ENCODE peak calls at places on chromosomes 6 and 20, in four cellular contexts. H, Z, G and W are unnamed samples.

GRCh38 chr6:138864343-138864890 is 68.5 kb downstream of the ECT2L start:
- DNase-seq in Z (no peak), G (no peak), H (no peak), W (no peak)

GRCh38 chr6:33665957-33666356 is 44.8 kb downstream of the ITPR3 start:
- DNase-seq in G (no peak), H (no peak), Z (no peak), W (no peak)

GRCh38 chr6:166173292-166173951 is 5.8 kb upstream of the TBXT start:
- DNase-seq in G (no peak), H (peak), Z (no peak), W (no peak)

GRCh38 chr6:6006428-6007310 is at the start of gene NRN1:
- DNase-seq in Z (no peak), H (no peak), G (no peak), W (peak)

GRCh38 chr6:12931639-12932038 is 215.1 kb downstream of the PHACTR1 start:
- DNase-seq in G (no peak), H (no peak), Z (no peak), W (no peak)

GRCh38 chr6:166637001-166637400 is 9.9 kb upstream of the RPS6KA2 start:
- DNase-seq in Z (no peak), H (no peak), G (no peak), W (no peak)

GRCh38 chr6:56794421-56794820 is 151.7 kb upstream of the DST start:
- DNase-seq in G (no peak), Z (no peak), H (no peak), W (no peak)

GRCh38 chr6:3157151-3157933 is at the start of gene TUBB2A:
- DNase-seq in H (peak), Z (peak), G (peak), W (peak)

GRCh38 chr6:115643762-115644161 is 416.9 kb downstream of the FRK start:
- DNase-seq in G (no peak), H (peak), Z (no peak), W (no peak)

GRCh38 chr6:133131621-133132020 is 109.5 kb upstream of the EYA4 start:
- DNase-seq in H (no peak), G (no peak), Z (no peak), W (no peak)

GRCh38 chr6:90135672-90136071 is 161.0 kb downstream of the BACH2 start:
- DNase-seq in H (peak), Z (no peak), G (no peak), W (no peak)

GRCh38 chr6:157576621-157577390 is 195.8 kb downstream of the ZDHHC14 start:
- DNase-seq in H (no peak), G (no peak), Z (no peak), W (no peak)

GRCh38 chr6:87122477-87122876 is 27.6 kb upstream of the CGA start:
- DNase-seq in Z (no peak), G (no peak), H (no peak), W (no peak)

GRCh38 chr20:39706089-39706721 is 744.1 kb downstream of the DHX35 start:
- DNase-seq in G (no peak), Z (peak), H (peak), W (peak)

GRCh38 chr6:150641398-150642139 is 41.9 kb downstream of the PLEKHG1 start:
- DNase-seq in Z (no peak), H (no peak), G (no peak), W (peak)

GRCh38 chr6:170222498-170223471 is 68.1 kb downstream of the DLL1 start:
- DNase-seq in G (no peak), Z (no peak), H (no peak), W (no peak)

GRCh38 chr6:128112494-128112893 is 211.6 kb upstream of the THEMIS start:
- DNase-seq in H (peak), G (no peak), Z (no peak), W (peak)

GRCh38 chr6:108609276-108609769 is 48.6 kb downstream of the FOXO3 start:
- DNase-seq in Z (no peak), G (no peak), H (no peak), W (no peak)

GRCh38 chr20:41174782-41175181 is 37.4 kb downstream of the PLCG1 start:
- DNase-seq in Z (peak), H (peak), G (no peak), W (no peak)

GRCh38 chr6:157814883-157815282 is 8.2 kb upstream of the SNX9 start:
- DNase-seq in G (no peak), H (no peak), Z (no peak), W (no peak)

GRCh38 chr6:163554663-163555062 is 140.1 kb downstream of the QKI start:
- DNase-seq in Z (peak), H (peak), G (peak), W (peak)

GRCh38 chr6:73666393-73666792 is 12.6 kb upstream of the SLC17A5 start:
- DNase-seq in G (no peak), H (peak), Z (no peak), W (peak)

GRCh38 chr6:40112350-40112749 is 178.1 kb upstream of the MOCS1 start:
- DNase-seq in H (no peak), G (no peak), Z (no peak), W (no peak)

GRCh38 chr6:42367353-42368011 is 84.2 kb downstream of the TRERF1 start:
- DNase-seq in H (peak), G (no peak), Z (no peak), W (no peak)

GRCh38 chr6:32195902-32196681 is 3.6 kb upstream of the GPSM3 start:
- DNase-seq in Z (peak), G (no peak), H (peak), W (peak)

GRCh38 chr6:75201901-75202672 is 3.8 kb downstream of the COL12A1 start:
- DNase-seq in G (no peak), Z (peak), H (peak), W (peak)

GRCh38 chr6:169513478-169514193 is 188.2 kb downstream of the WDR27 start:
- DNase-seq in H (no peak), Z (no peak), G (no peak), W (no peak)

GRCh38 chr6:138098306-138098705 is 8.9 kb downstream of the PERP start:
- DNase-seq in Z (no peak), G (no peak), H (no peak), W (no peak)

GRCh38 chr6:72424476-72424875 is 197.4 kb upstream of the KCNQ5 start:
- DNase-seq in Z (no peak), G (no peak), H (no peak), W (no peak)

GRCh38 chr6:53658992-53659391 is 6.6 kb downstream of the KLHL31 start:
- DNase-seq in G (no peak), Z (no peak), H (no peak), W (no peak)

GRCh38 chr6:129102741-129103140 is 219.8 kb downstream of the LAMA2 start:
- DNase-seq in G (no peak), Z (peak), H (peak), W (no peak)

GRCh38 chr20:39067526-39068216 is 105.5 kb downstream of the DHX35 start:
- DNase-seq in Z (no peak), H (peak), G (no peak), W (no peak)

GRCh38 chr6:34332255-34333198 is 59.9 kb downstream of the NUDT3 start:
- DNase-seq in H (no peak), Z (no peak), G (no peak), W (no peak)

GRCh38 chr6:114040871-114041270 is 69.9 kb upstream of the HDAC2 start:
- DNase-seq in G (no peak), H (peak), Z (no peak), W (no peak)